ENCODE peak calls at places on chromosomes 2 and 18, in six cellular contexts. W, O, I, V, M and L are unnamed samples.

GRCh38 chr2:46326231-46326980 is 29.2 kb downstream of the EPAS1 start:
- DNase-seq in W (peak), O (peak), I (no peak), V (no peak), M (no peak), L (no peak)

GRCh38 chr2:59886758-59887157 is 666.7 kb downstream of the BCL11A start:
- DNase-seq in W (no peak), O (no peak), I (no peak), V (no peak), M (no peak), L (no peak)

GRCh38 chr18:69205925-69206324 is 194.8 kb upstream of the DOK6 start:
- DNase-seq in W (no peak), O (no peak), I (no peak), V (no peak), M (no peak), L (no peak)

GRCh38 chr2:46857871-46858696 is 57.5 kb downstream of the MCFD2 start:
- DNase-seq in W (no peak), O (no peak), I (no peak), V (no peak), M (no peak), L (no peak)

GRCh38 chr2:240596491-240596931 is 10.0 kb downstream of the CAPN10 start:
- DNase-seq in W (no peak), O (no peak), I (no peak), V (no peak), M (no peak), L (no peak)

GRCh38 chr2:46435353-46435752 is 44.0 kb upstream of the TMEM247 start:
- DNase-seq in W (no peak), O (no peak), I (no peak), V (no peak), M (no peak), L (no peak)

GRCh38 chr2:240640939-240641338 is 15.7 kb downstream of the GPR35 start:
- DNase-seq in W (peak), O (peak), I (peak), V (peak), M (no peak), L (no peak)

GRCh38 chr18:54210463-54210862 is 14.0 kb downstream of the MBD2 start:
- DNase-seq in W (no peak), O (no peak), I (no peak), V (no peak), M (no peak), L (no peak)

GRCh38 chr2:158647832-158648231 is 147.3 kb upstream of the DAPL1 start:
- DNase-seq in W (no peak), O (no peak), I (no peak), V (no peak), M (no peak), L (no peak)

GRCh38 chr18:5132987-5133386 is 64.1 kb downstream of the AKAIN1 start:
- DNase-seq in W (no peak), O (no peak), I (no peak), V (no peak), M (no peak), L (no peak)

GRCh38 chr2:159145745-159146359 is 140.7 kb downstream of the WDSUB1 start:
- DNase-seq in W (no peak), O (no peak), I (no peak), V (no peak), M (no peak), L (no peak)

GRCh38 chr2:50769416-50769815 is 262.5 kb downstream of the NRXN1 start:
- DNase-seq in W (no peak), O (no peak), I (no peak), V (no peak), M (no peak), L (no peak)

GRCh38 chr2:65128297-65129190 is 1.4 kb downstream of the RAB1A start:
- DNase-seq in W (no peak), O (no peak), I (no peak), V (no peak), M (no peak), L (no peak)

GRCh38 chr2:98730053-98730850 is 680 bp downstream of the MGAT4A start:
- DNase-seq in W (peak), O (peak), I (peak), V (no peak), M (no peak), L (no peak)

GRCh38 chr2:153393518-153393917 is 85.0 kb downstream of the RPRM start:
- DNase-seq in W (no peak), O (no peak), I (no peak), V (no peak), M (no peak), L (no peak)

GRCh38 chr2:119156105-119156890 is 2.3 kb downstream of the C1QL2 start:
- DNase-seq in W (no peak), O (no peak), I (peak), V (no peak), M (no peak), L (no peak)

GRCh38 chr2:176473177-176473576 is 203.9 kb downstream of the MTX2 start:
- DNase-seq in W (no peak), O (no peak), I (no peak), V (no peak), M (no peak), L (no peak)

GRCh38 chr2:184155791-184156190 is 442.5 kb upstream of the ZNF804A start:
- DNase-seq in W (no peak), O (no peak), I (no peak), V (no peak), M (no peak), L (no peak)

GRCh38 chr2:105432749-105433148 is 33.9 kb upstream of the FHL2 start:
- DNase-seq in W (no peak), O (no peak), I (no peak), V (no peak), M (no peak), L (no peak)

GRCh38 chr2:3481736-3482362 is 37.5 kb downstream of the ADI1 start:
- DNase-seq in W (no peak), O (no peak), I (no peak), V (no peak), M (no peak), L (no peak)

GRCh38 chr2:19785432-19785831 is 116.4 kb downstream of the TTC32 start:
- DNase-seq in W (no peak), O (no peak), I (no peak), V (no peak), M (no peak), L (no peak)

GRCh38 chr18:75130591-75131274 is 78.2 kb downstream of the PTGR3 start:
- DNase-seq in W (no peak), O (no peak), I (peak), V (no peak), M (no peak), L (no peak)

GRCh38 chr2:8230466-8230865 is 451.4 kb upstream of the ID2 start:
- DNase-seq in W (no peak), O (no peak), I (no peak), V (no peak), M (no peak), L (no peak)

GRCh38 chr2:8231909-8232308 is 449.9 kb upstream of the ID2 start:
- DNase-seq in W (no peak), O (no peak), I (no peak), V (no peak), M (no peak), L (no peak)

GRCh38 chr2:8236391-8236790 is 445.5 kb upstream of the ID2 start:
- DNase-seq in W (no peak), O (no peak), I (no peak), V (no peak), M (no peak), L (no peak)

GRCh38 chr2:8234757-8235374 is 447.0 kb upstream of the ID2 start:
- DNase-seq in W (no peak), O (no peak), I (no peak), V (no peak), M (peak), L (no peak)

GRCh38 chr2:8234253-8234652 is 447.6 kb upstream of the ID2 start:
- DNase-seq in W (no peak), O (no peak), I (no peak), V (no peak), M (no peak), L (no peak)
- TF ChIP-seq POLR2AphosphoS5 in W (no peak), O (no peak), I (no peak), V (no peak), M (no peak), L (no peak)

GRCh38 chr2:48016620-48017019 is 110.3 kb upstream of the FBXO11 start:
- DNase-seq in W (peak), O (peak), I (peak), V (no peak), M (no peak), L (no peak)
- TF ChIP-seq TAF1 in W (no peak), O (no peak), I (no peak), V (no peak), M (no peak), L (no peak)

GRCh38 chr2:229714080-229714735 is at the start of gene DNER:
- DNase-seq in W (peak), O (no peak), I (no peak), V (peak), M (no peak), L (peak)
- TF ChIP-seq POLR2AphosphoS5 in W (no peak), O (no peak), I (no peak), V (no peak), M (no peak), L (no peak)

GRCh38 chr18:58015045-58015444 is 29.0 kb upstream of the NEDD4L start:
- DNase-seq in W (no peak), O (no peak), I (no peak), V (peak), M (peak), L (peak)
- TF ChIP-seq TAF1 in W (no peak), O (no peak), I (no peak), V (no peak), M (no peak), L (no peak)

DNA sequence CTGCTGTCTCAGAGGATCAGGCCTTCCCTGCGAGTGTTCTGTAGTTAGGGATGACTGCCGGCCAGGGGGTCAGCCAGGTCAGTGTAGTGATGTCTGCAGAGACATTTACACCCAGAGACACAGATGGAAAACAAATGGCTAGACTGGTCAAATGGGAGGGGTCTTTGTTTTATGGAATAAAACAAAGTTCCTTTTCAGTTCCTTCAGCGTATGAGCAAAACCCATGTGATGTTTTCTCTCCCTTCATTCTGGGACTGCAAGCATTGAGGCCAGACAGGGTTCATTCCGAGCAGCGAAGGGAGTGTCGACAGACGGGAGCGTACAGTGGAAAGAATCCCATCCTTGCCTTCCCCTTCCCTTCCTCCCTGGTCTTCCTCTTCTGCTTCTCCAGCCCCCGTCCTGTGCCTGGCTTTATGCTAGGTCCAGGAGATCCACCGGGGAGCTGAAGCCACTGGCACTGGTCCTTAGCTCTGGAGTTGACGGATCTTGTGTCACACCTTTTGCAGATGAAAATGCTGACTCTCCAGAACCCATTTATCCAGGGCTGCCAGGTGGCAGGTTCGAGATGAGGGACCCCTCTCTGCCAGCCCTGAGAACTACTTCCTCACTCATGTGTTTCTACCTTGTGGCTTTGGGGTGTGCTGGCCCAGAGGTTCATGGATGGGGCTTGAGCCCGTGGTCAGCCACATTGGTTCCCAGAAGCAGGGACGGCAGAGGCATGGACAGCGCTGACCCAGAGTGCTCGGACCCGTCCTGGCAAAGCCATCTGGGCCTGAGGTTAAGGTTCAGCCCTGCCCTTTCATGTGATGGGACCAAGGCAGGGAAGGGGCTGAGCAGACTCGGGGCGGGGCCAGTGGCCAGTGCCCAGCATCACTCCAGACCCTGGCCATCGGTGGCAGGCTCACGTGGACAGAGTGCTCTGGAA is 24.2 kb downstream of the ITGB1BP1 start:
- DNase-seq in W (no peak), O (no peak), I (no peak), V (no peak), M (no peak), L (no peak)
- TF ChIP-seq POLR2AphosphoS5 in W (no peak), O (no peak), I (no peak), V (no peak), M (no peak), L (no peak)

DNA sequence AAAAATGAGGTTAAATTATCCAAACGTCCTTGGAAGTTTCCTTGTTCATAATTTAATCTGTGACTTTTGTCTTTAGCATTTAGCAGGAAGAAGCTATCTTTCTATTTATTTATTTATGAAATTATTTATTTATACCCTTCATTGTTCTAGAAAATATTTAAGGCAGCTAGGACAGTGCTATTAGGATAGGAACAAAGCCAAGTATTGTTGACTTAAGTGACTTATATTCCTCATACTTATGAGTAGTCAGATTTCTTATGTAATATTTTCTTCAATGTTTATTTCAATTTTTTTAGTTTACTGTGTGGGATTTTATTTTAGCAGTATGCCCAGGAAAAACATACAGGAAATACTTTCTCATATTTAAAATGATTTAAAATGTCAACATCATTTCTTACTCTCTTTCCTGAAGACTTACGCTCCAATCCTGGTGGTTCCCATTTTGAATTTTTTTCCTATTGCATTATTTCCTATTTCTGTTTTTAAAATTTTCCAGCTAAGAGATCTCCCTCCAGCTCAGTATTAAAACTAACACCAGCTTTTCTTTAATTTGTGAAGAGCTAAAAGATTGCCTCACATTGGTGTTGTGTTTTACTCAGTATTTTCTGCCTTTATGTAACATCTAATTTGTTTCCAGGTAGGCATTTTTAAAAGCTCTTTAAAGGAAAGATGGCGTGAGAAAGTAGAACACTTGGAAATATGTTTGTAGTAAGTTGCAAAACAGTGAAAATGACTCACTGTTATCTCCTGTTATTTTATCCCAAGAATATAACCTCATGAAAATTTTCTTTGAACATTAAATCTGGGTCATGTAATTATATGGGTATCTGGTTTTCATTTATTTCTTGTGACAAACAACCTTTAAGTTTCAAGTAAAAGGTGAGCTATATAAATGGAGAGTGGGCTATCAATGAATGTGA is 32.2 kb downstream of the MAPRE2 start:
- DNase-seq in W (no peak), O (no peak), I (no peak), V (no peak), M (no peak), L (no peak)
- TF ChIP-seq TAF1 in W (no peak), O (no peak), I (no peak), V (no peak), M (no peak), L (no peak)

GRCh38 chr2:100978582-100979051 is 23.5 kb upstream of the RPL31 start:
- DNase-seq in W (no peak), O (no peak), I (no peak), V (no peak), M (no peak), L (no peak)
- TF ChIP-seq POLR2AphosphoS5 in W (no peak), O (no peak), I (no peak), V (no peak), M (no peak), L (no peak)

DNA sequence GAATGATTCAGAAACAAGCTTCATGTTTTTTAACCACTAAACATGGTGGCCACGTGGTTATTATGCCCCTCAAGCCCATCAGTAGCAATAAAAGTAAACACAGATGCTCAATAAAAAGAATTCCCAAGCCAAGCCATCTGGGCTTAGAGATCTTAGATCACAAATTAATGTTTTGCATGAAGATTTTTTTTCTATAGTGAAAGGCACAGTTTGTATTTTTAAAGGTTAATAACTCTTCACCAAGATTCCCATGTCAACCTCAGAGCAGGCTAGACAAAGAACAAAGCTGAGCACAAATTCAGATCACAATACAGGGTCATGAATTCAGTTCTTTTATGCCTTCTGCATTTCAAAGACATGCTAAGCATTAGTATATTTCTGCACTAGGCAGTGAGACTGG is 105.7 kb upstream of the SYT4 start:
- DNase-seq in W (no peak), O (no peak), I (no peak), V (no peak), M (no peak), L (no peak)
- TF ChIP-seq TAF1 in W (no peak), O (no peak), I (no peak), V (no peak), M (no peak), L (no peak)

GRCh38 chr2:7825591-7826312 is 856.1 kb upstream of the ID2 start:
- DNase-seq in W (no peak), O (peak), I (no peak), V (peak), M (peak), L (no peak)
- TF ChIP-seq POLR2AphosphoS5 in W (no peak), O (no peak), I (no peak), V (peak), M (no peak), L (no peak)